ENCODE peak calls at places on chromosome 18, in four cellular contexts. X is H1, A is HCEC 1CT, I is Peyer's patch. Q is an unnamed sample.

GRCh38 chr18:28767201-28767600 is 590.3 kb upstream of the CDH2 start:
- DNase-seq in I (no peak), A (peak), X (no peak), Q (no peak)

GRCh38 chr18:24538421-24539264 is 78.2 kb downstream of the HRH4 start:
- DNase-seq in A (no peak), X (no peak), I (no peak), Q (no peak)

GRCh38 chr18:5900249-5900648 is 4.9 kb upstream of the TMEM200C start:
- DNase-seq in X (no peak), I (no peak), A (no peak), Q (no peak)

GRCh38 chr18:54675076-54675475 is 84.0 kb downstream of the DYNAP start:
- DNase-seq in I (no peak), X (no peak), A (no peak), Q (no peak)

GRCh38 chr18:24544141-24544498 is 83.7 kb downstream of the HRH4 start:
- DNase-seq in X (no peak), A (peak), I (no peak), Q (no peak)

GRCh38 chr18:75209952-75210261 is 690 bp upstream of the TSHZ1 start:
- DNase-seq in I (no peak), X (no peak), A (no peak), Q (no peak)

GRCh38 chr18:49510393-49511115 is 23.5 kb upstream of the C18orf32 start:
- DNase-seq in A (peak), X (peak), I (no peak), Q (no peak)

GRCh38 chr18:22432672-22433137 is 15.0 kb upstream of the CTAGE1 start:
- DNase-seq in A (peak), X (no peak), I (peak), Q (no peak)

GRCh38 chr18:59123588-59124369 is 15.9 kb upstream of the SEC11C start:
- DNase-seq in I (no peak), X (no peak), A (peak), Q (no peak)

GRCh38 chr18:51417643-51418483 is 220.4 kb upstream of the MEX3C start:
- DNase-seq in I (no peak), X (peak), A (no peak), Q (peak)

GRCh38 chr18:74139888-74140287 is 7.7 kb downstream of the FBXO15 start:
- DNase-seq in X (no peak), I (no peak), A (peak), Q (no peak)

GRCh38 chr18:34990571-34990970 is 50.6 kb upstream of the MAPRE2 start:
- DNase-seq in I (no peak), A (peak), X (no peak), Q (no peak)

GRCh38 chr18:44497757-44498490 is 182.8 kb upstream of the SETBP1 start:
- DNase-seq in A (no peak), X (no peak), I (no peak), Q (no peak)

GRCh38 chr18:79911871-79912270 is 39.6 kb downstream of the SLC66A2 start:
- DNase-seq in A (no peak), I (no peak), X (no peak), Q (no peak)

GRCh38 chr18:26931659-26932058 is 66.2 kb upstream of the AQP4 start:
- DNase-seq in X (no peak), A (no peak), I (no peak), Q (no peak)

GRCh38 chr18:7568426-7568825 is 1.3 kb downstream of the PTPRM start:
- DNase-seq in X (no peak), I (no peak), A (no peak), Q (no peak)

GRCh38 chr18:28189400-28190239 is 12.7 kb upstream of the CDH2 start:
- DNase-seq in I (no peak), A (peak), X (peak), Q (no peak)

GRCh38 chr18:713135-713490 is 683 bp upstream of the ENOSF1 start:
- DNase-seq in X (no peak), I (no peak), A (no peak), Q (no peak)

GRCh38 chr18:54129448-54130134 is 94.9 kb downstream of the MBD2 start:
- DNase-seq in I (no peak), A (no peak), X (no peak), Q (no peak)

GRCh38 chr18:8300749-8301148 is 308.5 kb upstream of the RAB12 start:
- DNase-seq in X (no peak), A (no peak), I (no peak), Q (no peak)

GRCh38 chr18:23134780-23135678 is at the start of gene CABLES1:
- DNase-seq in A (peak), X (peak), I (peak), Q (no peak)

GRCh38 chr18:56645415-56646016 is 5.6 kb upstream of the WDR7 start:
- DNase-seq in X (no peak), A (peak), I (no peak), Q (no peak)

GRCh38 chr18:51342815-51343214 is 145.3 kb upstream of the MEX3C start:
- DNase-seq in X (no peak), A (no peak), I (no peak), Q (no peak)

GRCh38 chr18:75874401-75875093 is 447.0 kb upstream of the SMIM21 start:
- DNase-seq in A (no peak), I (no peak), X (no peak), Q (no peak)

GRCh38 chr18:966095-967036 is 61.7 kb downstream of the ADCYAP1 start:
- DNase-seq in A (no peak), X (no peak), I (no peak), Q (no peak)

GRCh38 chr18:30183766-30184165 is 858.8 kb downstream of the DSC3 start:
- DNase-seq in X (no peak), A (no peak), I (no peak), Q (no peak)

GRCh38 chr18:11671156-11671555 is 17.9 kb upstream of the GNAL start:
- DNase-seq in I (no peak), X (peak), A (no peak), Q (no peak)

GRCh38 chr18:56702946-56703345 is 51.8 kb downstream of the WDR7 start:
- DNase-seq in I (no peak), A (peak), X (no peak), Q (no peak)

Q was measured in iPS DF 19.7.